ENCODE peak calls at places on chromosomes 13 and 19, in five cellular contexts. K is fibroblast of lung; Q is neuronal stem cell; R is transverse colon; W is CD8-positive, alpha-beta memory T cell. O is an unnamed sample.

GRCh38 chr13:33139186-33139585 is 123.0 kb downstream of the KL start:
- DNase-seq in Q (no peak), R (peak), W (no peak), K (no peak), O (no peak)

GRCh38 chr13:77383097-77383496 is 56.2 kb upstream of the MYCBP2 start:
- DNase-seq in W (no peak), R (no peak), K (no peak), Q (no peak), O (no peak)

GRCh38 chr19:4454952-4455738 is 2.4 kb downstream of the UBXN6 start:
- DNase-seq in W (no peak), R (no peak), K (peak), Q (no peak), O (peak)

GRCh38 chr13:42762251-42762650 is 19.1 kb upstream of the FAM216B start:
- DNase-seq in R (no peak), K (no peak), Q (no peak), W (no peak), O (peak)

GRCh38 chr19:15332311-15332996 is at the start of gene BRD4:
- DNase-seq in Q (peak), R (peak), K (peak), W (peak), O (peak)

GRCh38 chr13:49637989-49638388 is 9.7 kb downstream of the ARL11 start:
- DNase-seq in K (no peak), Q (no peak), R (no peak), W (no peak), O (no peak)

GRCh38 chr13:103556681-103557080 is 490.5 kb upstream of the SLC10A2 start:
- DNase-seq in Q (no peak), W (no peak), R (no peak), K (no peak), O (no peak)

GRCh38 chr19:4278460-4278901 is 585 bp upstream of the SHD start:
- DNase-seq in Q (no peak), R (no peak), K (no peak), W (no peak), O (no peak)

GRCh38 chr13:40190656-40191100 is 475.8 kb downstream of the FOXO1 start:
- DNase-seq in R (peak), W (peak), Q (peak), K (peak), O (peak)

GRCh38 chr19:43028866-43029265 is 2.6 kb upstream of the PSG11 start:
- DNase-seq in R (no peak), W (no peak), K (no peak), Q (no peak), O (no peak)

GRCh38 chr13:98576215-98576945 is 527 bp downstream of the STK24 start:
- DNase-seq in W (peak), K (no peak), Q (peak), R (peak), O (peak)

GRCh38 chr19:7833225-7834156 is 3.5 kb downstream of the EVI5L start:
- DNase-seq in R (peak), W (no peak), Q (no peak), K (peak), O (no peak)

GRCh38 chr19:50922316-50922853 is 11.2 kb upstream of the KLK4 start:
- DNase-seq in R (peak), W (peak), Q (peak), K (peak), O (peak)

GRCh38 chr19:4602173-4602788 is 37.0 kb upstream of the TNFAIP8L1 start:
- DNase-seq in W (no peak), K (no peak), R (no peak), Q (no peak), O (no peak)

GRCh38 chr13:105915451-105915850 is 620.0 kb downstream of the EFNB2 start:
- DNase-seq in Q (no peak), K (no peak), R (no peak), W (no peak), O (no peak)

GRCh38 chr13:27813826-27814225 is 21.5 kb downstream of the GSX1 start:
- DNase-seq in Q (no peak), K (no peak), W (no peak), R (no peak), O (no peak)

GRCh38 chr13:100887729-100888151 is 213.1 kb upstream of the TMTC4 start:
- DNase-seq in R (no peak), W (no peak), Q (no peak), K (peak), O (peak)

GRCh38 chr19:51375504-51376221 is 3.2 kb upstream of the NKG7 start:
- DNase-seq in Q (no peak), R (no peak), K (no peak), W (peak), O (no peak)

GRCh38 chr13:58051807-58052375 is 420.3 kb downstream of the PCDH17 start:
- DNase-seq in K (no peak), W (no peak), R (no peak), Q (no peak), O (no peak)

GRCh38 chr19:37999309-38000213 is 92.6 kb downstream of the SIPA1L3 start:
- DNase-seq in W (no peak), Q (no peak), K (peak), R (no peak), O (no peak)

GRCh38 chr13:64675256-64675892 is 2554.8 kb downstream of the PCDH9 start:
- DNase-seq in W (no peak), R (no peak), K (peak), Q (no peak), O (peak)

GRCh38 chr19:48738557-48739399 is 1.6 kb downstream of the RASIP1 start:
- DNase-seq in K (peak), W (peak), Q (peak), R (peak), O (peak)

GRCh38 chr19:30593358-30593757 is 221.2 kb downstream of the ZNF536 start:
- DNase-seq in W (no peak), Q (no peak), R (peak), K (no peak), O (no peak)

GRCh38 chr19:51501594-51502263 is at the start of gene SIGLEC12:
- DNase-seq in K (no peak), W (no peak), Q (no peak), R (peak), O (no peak)

GRCh38 chr13:29162638-29163037 is 342.5 kb downstream of the MTUS2 start:
- DNase-seq in W (no peak), K (peak), Q (no peak), R (no peak), O (peak)

GRCh38 chr13:39874331-39875055 is 219.0 kb downstream of the COG6 start:
- DNase-seq in W (no peak), R (no peak), Q (no peak), K (no peak), O (no peak)

GRCh38 chr13:77697208-77698103 is at the start of gene SLAIN1:
- DNase-seq in W (peak), R (peak), K (peak), Q (peak), O (peak)

GRCh38 chr13:44763604-44764311 is 187.6 kb upstream of the TSC22D1 start:
- DNase-seq in W (no peak), K (no peak), Q (no peak), R (peak), O (no peak)

GRCh38 chr19:50333235-50333736 is 4.1 kb upstream of the KCNC3 start:
- DNase-seq in R (peak), Q (peak), K (peak), W (peak), O (peak)

DNA sequence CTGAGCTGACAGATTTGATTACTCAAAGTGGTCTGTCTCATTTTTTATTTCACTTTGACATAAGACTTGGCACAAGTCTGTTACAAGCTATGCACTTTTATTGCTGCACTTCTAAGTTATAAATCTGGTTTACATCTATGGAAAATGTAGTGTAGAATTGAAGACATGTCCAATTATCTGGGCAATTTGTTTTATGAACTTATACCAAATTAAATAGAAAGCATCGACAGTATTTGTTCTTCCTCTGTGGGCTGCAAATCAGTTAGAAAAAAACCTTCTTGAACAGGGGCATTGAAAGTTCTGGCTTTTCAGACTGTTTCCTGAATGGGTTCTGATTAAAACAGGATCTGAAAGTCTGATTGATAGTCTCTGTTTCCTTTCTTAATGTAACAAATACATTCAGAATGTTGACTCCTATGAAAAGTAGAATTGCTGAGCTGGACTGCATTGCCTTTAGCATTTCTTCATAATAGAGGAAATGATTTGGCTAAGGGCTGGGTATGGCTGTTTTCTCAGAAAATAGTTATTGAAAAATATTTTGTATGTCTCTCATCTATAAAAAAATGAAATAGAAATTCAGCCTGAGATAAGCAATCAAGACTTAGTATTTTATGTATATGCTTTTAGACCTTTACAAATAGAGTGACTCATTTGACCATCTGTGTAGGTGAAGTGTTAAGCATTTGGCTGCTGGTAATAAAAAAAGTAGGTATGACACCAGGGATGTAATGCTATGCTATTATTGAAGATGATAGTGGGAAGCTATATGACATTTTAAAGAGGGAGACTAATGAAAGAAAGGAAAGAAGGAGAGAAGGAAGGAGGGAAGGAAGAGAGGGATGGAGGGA is 210.9 kb upstream of the SPRY2 start:
- DNase-seq in R (no peak), K (peak), W (no peak), Q (no peak), O (no peak)
- H3K27ac ChIP-seq in R (no peak), K (no peak), W (no peak), Q (no peak), O (no peak)

DNA sequence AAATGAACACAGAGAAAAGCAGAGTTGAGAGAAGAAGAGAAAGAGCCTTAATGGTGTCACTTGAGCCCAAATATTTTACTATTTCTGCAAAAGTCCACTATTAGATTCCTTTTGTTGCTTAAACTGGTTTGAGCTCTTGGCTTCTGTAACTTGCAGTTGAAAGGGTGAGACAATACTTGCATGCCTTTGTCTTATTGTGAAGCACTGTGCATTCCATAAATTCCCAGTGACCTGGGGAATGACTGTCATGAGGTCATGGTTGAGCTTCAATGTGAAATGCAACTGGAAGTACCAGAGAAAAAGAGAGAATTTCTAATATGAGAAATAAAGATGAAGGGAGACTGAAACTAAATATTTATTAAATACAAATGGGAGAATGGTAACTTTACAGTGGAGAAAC is 310.9 kb downstream of the TDRD3 start:
- DNase-seq in K (no peak), Q (no peak), W (no peak), R (no peak), O (no peak)
- H3K27ac ChIP-seq in K (no peak), Q (no peak), W (no peak), R (no peak), O (no peak)

GRCh38 chr13:46530084-46530935 is 22.7 kb upstream of the LRCH1 start:
- DNase-seq in Q (no peak), W (no peak), K (peak), R (no peak), O (no peak)
- H3K27ac ChIP-seq in Q (no peak), W (no peak), K (no peak), R (no peak), O (peak)

GRCh38 chr19:41480336-41480735 is 37.4 kb downstream of the ERICH4 start:
- DNase-seq in W (no peak), K (no peak), Q (no peak), R (no peak), O (no peak)
- H3K27ac ChIP-seq in W (no peak), K (no peak), Q (no peak), R (peak), O (no peak)

GRCh38 chr19:19421326-19421725 is 15.9 kb downstream of the GATAD2A start:
- DNase-seq in K (no peak), Q (no peak), R (no peak), W (no peak), O (no peak)
- H3K27ac ChIP-seq in K (no peak), Q (no peak), R (no peak), W (no peak), O (no peak)

DNA sequence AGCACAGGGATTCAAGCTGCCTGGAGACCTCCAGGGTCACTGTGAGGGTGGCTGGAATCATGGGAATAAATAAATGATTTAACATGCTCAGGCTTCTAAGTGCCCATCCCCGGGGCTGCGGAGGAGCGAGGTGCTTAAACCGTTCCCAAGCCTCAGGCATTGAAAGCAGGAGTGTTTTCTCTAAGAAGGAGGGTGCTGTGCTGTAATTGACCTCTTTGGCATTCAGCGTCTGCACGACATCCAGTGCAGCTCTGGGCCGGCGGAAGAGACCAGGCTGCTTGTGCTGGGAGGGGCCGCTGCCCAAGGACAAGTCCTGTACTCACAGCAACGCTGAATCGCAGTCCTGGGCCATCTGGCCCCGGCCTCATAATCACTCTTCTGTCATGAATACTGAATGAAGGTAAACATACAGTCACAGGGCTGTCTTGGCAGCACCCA is 24.9 kb downstream of the GPR42 start:
- DNase-seq in W (no peak), K (no peak), Q (no peak), R (peak), O (peak)
- H3K27ac ChIP-seq in W (no peak), K (no peak), Q (no peak), R (no peak), O (peak)

GRCh38 chr19:19385900-19386339 is 19.6 kb upstream of the GATAD2A start:
- DNase-seq in Q (no peak), K (no peak), R (no peak), W (no peak), O (no peak)

GRCh38 chr19:19388568-19389555 is 16.6 kb upstream of the GATAD2A start:
- DNase-seq in K (no peak), R (no peak), W (no peak), Q (no peak), O (no peak)

GRCh38 chr19:19385131-19385899 is 20.2 kb upstream of the GATAD2A start:
- DNase-seq in R (peak), Q (peak), W (peak), K (peak), O (peak)

GRCh38 chr19:19386373-19386869 is 19.1 kb upstream of the GATAD2A start:
- DNase-seq in W (peak), Q (no peak), K (no peak), R (peak), O (no peak)

DNA sequence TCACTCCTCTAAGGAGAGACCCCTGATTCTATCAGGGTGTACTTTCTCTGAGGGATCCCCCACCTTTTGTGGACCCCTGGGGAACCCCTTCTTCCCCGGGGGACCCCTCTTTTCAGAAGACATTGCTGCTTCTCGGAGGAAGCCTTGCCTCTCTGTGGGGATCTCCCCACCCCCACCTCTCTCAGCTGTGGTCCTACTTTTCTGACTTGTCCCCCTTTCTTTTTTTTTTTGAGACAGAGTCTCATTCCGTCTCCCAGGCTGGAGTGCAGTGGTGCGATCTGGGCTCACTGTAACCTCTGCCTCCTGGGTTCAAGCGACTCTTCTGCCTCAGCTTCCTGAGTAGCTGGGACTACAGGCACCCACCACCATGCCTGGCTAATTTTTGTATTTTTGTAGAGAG is 18.4 kb upstream of the GATAD2A start:
- DNase-seq in Q (no peak), W (no peak), K (no peak), R (no peak), O (no peak)
- H3K27ac ChIP-seq in Q (no peak), W (peak), K (peak), R (peak), O (no peak)

O was measured in hepatocyte.